ENCODE peak calls at places on chromosomes 16 and 17, in five cellular contexts. S, Q, M, F and N are unnamed samples.

GRCh38 chr17:1001640-1002411 is 4.9 kb downstream of the TIMM22 start:
- DNase-seq in Q (no peak), F (no peak), M (no peak), S (no peak), N (no peak)

GRCh38 chr17:43444223-43445008 is 39.4 kb upstream of the DHX8 start:
- DNase-seq in M (no peak), F (no peak), S (no peak), Q (no peak), N (no peak)

GRCh38 chr16:88057656-88058055 is 106.4 kb downstream of the BANP start:
- DNase-seq in S (no peak), Q (no peak), M (no peak), F (no peak), N (no peak)

GRCh38 chr17:17419621-17420020 is 57.2 kb upstream of the MED9 start:
- DNase-seq in F (no peak), S (no peak), M (no peak), Q (no peak), N (no peak)

GRCh38 chr17:53516643-53517042 is 306.1 kb upstream of the KIF2B start:
- DNase-seq in Q (no peak), F (no peak), M (no peak), S (peak; percentile 8), N (no peak)

GRCh38 chr16:84647830-84648594 is at the start of gene KLHL36:
- DNase-seq in F (peak; percentile 67), M (peak; percentile 96), S (peak; percentile 98), Q (peak; percentile 58), N (peak; percentile 97)

GRCh38 chr17:73286863-73287296 is 24.9 kb downstream of the CDC42EP4 start:
- DNase-seq in S (no peak), M (no peak), Q (no peak), F (no peak), N (no peak)

GRCh38 chr17:40115101-40115436 is 6.7 kb upstream of the MSL1 start:
- DNase-seq in F (no peak), M (no peak), Q (no peak), S (no peak), N (no peak)

GRCh38 chr17:82863646-82863940 is 23.8 kb upstream of the ZNF750 start:
- DNase-seq in Q (no peak), F (no peak), S (no peak), M (no peak), N (no peak)

GRCh38 chr17:66673668-66674276 is 161.1 kb upstream of the CACNG5 start:
- DNase-seq in Q (peak; percentile 82), M (no peak), S (peak; percentile 55), F (peak; percentile 54), N (no peak)

GRCh38 chr17:59786536-59787319 is 79.3 kb downstream of the VMP1 start:
- DNase-seq in M (peak; percentile 27), F (peak; percentile 92), S (peak; percentile 42), Q (peak; percentile 85), N (peak; percentile 70)

GRCh38 chr17:42692489-42692888 is 10.2 kb downstream of the CNTNAP1 start:
- DNase-seq in M (peak; percentile 5), F (no peak), S (no peak), Q (no peak), N (no peak)

GRCh38 chr17:81419333-81419885 is 24.2 kb downstream of the BAHCC1 start:
- DNase-seq in M (no peak), Q (no peak), F (no peak), S (peak; percentile 66), N (no peak)

GRCh38 chr17:28518132-28518531 is 12.0 kb downstream of the FOXN1 start:
- DNase-seq in S (no peak), F (no peak), Q (no peak), M (no peak), N (no peak)

GRCh38 chr17:45225964-45226530 is 4.4 kb downstream of the FMNL1 start:
- DNase-seq in M (peak; percentile 78), F (peak; percentile 99), S (peak; percentile 6), Q (peak; percentile 98), N (peak; percentile 90)

GRCh38 chr17:63537991-63538692 is 12.1 kb upstream of the DCAF7 start:
- DNase-seq in M (peak; percentile 26), Q (no peak), S (peak; percentile 54), F (peak; percentile 61), N (no peak)

GRCh38 chr16:13186813-13187212 is 285.4 kb downstream of the SHISA9 start:
- DNase-seq in S (no peak), Q (no peak), M (no peak), F (no peak), N (no peak)

GRCh38 chr17:78248051-78248914 is 16.9 kb downstream of the TMEM235 start:
- DNase-seq in Q (no peak), S (no peak), M (no peak), F (no peak), N (no peak)

GRCh38 chr17:15917021-15917438 is 27.9 kb upstream of the ADORA2B start:
- DNase-seq in F (no peak), M (no peak), S (no peak), Q (no peak), N (no peak)

GRCh38 chr17:59292174-59292523 is 39.3 kb upstream of the YPEL2 start:
- DNase-seq in S (no peak), Q (no peak), M (no peak), F (no peak), N (no peak)

GRCh38 chr16:69270395-69270794 is 40.8 kb upstream of the VPS4A start:
- DNase-seq in Q (no peak), F (no peak), S (no peak), M (no peak), N (no peak)

GRCh38 chr17:44350733-44351226 is 5.7 kb downstream of the GRN start:
- DNase-seq in Q (peak; percentile 38), F (peak; percentile 86), M (peak; percentile 86), S (peak; percentile 79), N (peak; percentile 86)

GRCh38 chr16:57039148-57039812 is 49.9 kb downstream of the NLRC5 start:
- DNase-seq in M (no peak), F (peak; percentile 74), S (no peak), Q (peak; percentile 47), N (peak; percentile 57)

GRCh38 chr16:70778901-70779309 is 22.1 kb downstream of the VAC14 start:
- DNase-seq in S (peak; percentile 91), M (no peak), Q (no peak), F (peak; percentile 11), N (no peak)

GRCh38 chr16:81945665-81946064 is 65.6 kb downstream of the SDR42E1 start:
- DNase-seq in F (no peak), S (no peak), M (no peak), Q (no peak), N (no peak)

GRCh38 chr17:62714016-62714777 is 86.7 kb downstream of the MRC2 start:
- DNase-seq in F (no peak), Q (no peak), M (no peak), S (no peak), N (no peak)

GRCh38 chr16:3999479-3999868 is 116.8 kb downstream of the ADCY9 start:
- DNase-seq in S (peak; percentile 62), Q (no peak), F (no peak), M (no peak), N (no peak)

GRCh38 chr16:65002265-65002664 is 119.6 kb downstream of the CDH11 start:
- DNase-seq in S (no peak), Q (no peak), M (no peak), F (no peak), N (no peak)

GRCh38 chr16:66857437-66857836 is 13.2 kb downstream of the CA7 start:
- DNase-seq in M (no peak), Q (no peak), S (no peak), F (no peak), N (no peak)

GRCh38 chr17:47423406-47424295 is 99.9 kb downstream of the EFCAB13 start:
- DNase-seq in S (peak; percentile 83), F (peak; percentile 5), M (peak; percentile 18), Q (no peak), N (peak; percentile 53)

GRCh38 chr17:58344047-58344790 is 7.8 kb downstream of the SUPT4H1 start:
- DNase-seq in Q (peak; percentile 96), F (peak; percentile 98), S (no peak), M (peak; percentile 35), N (peak; percentile 77)